ENCODE peak calls at places on chromosomes 16 and 17, in seven cellular contexts. P is colonic mucosa; G is CD8-positive, alpha-beta memory T cell; I is uterus; H is naive thymus-derived CD4-positive, alpha-beta T cell; K is neuronal stem cell; X is right atrium auricular region. S is an unnamed sample.

GRCh38 chr16:10871157-10871991 is 5.6 kb upstream of the CIITA start:
- DNase-seq in I (peak; percentile 50), K (no peak), G (peak; percentile 71), P (peak; percentile 92), H (no peak), X (no peak), S (peak; percentile 22)

GRCh38 chr16:82651921-82652601 is 25.3 kb downstream of the CDH13 start:
- DNase-seq in G (no peak), X (no peak), I (no peak), H (no peak), P (no peak), K (no peak), S (peak; percentile 57)

GRCh38 chr16:31880322-31880979 is 6.8 kb downstream of the ZNF267 start:
- DNase-seq in K (no peak), I (no peak), H (no peak), P (no peak), X (no peak), G (peak; percentile 59), S (peak; percentile 82)

GRCh38 chr16:89924298-89924924 is 1.3 kb downstream of the TUBB3 start:
- DNase-seq in X (no peak), H (peak; percentile 49), K (peak; percentile 94), G (peak; percentile 63), P (no peak), I (no peak), S (peak; percentile 45)

GRCh38 chr17:47275245-47275984 is 21.8 kb downstream of the ITGB3 start:
- DNase-seq in I (peak; percentile 97), G (no peak), K (peak; percentile 36), X (peak; percentile 80), H (no peak), P (peak; percentile 75), S (peak; percentile 92)

GRCh38 chr17:57860414-57860999 is 10.7 kb upstream of the MRPS23 start:
- DNase-seq in H (no peak), K (no peak), I (peak; percentile 18), G (no peak), P (no peak), X (no peak), S (no peak)

GRCh38 chr17:76385892-76386786 is 1.7 kb downstream of the SPHK1 start:
- DNase-seq in P (peak; percentile 90), X (peak; percentile 87), H (peak; percentile 82), K (peak; percentile 68), G (peak; percentile 86), I (peak; percentile 69), S (peak; percentile 82)

GRCh38 chr17:74545456-74546230 is at the start of gene CD300C:
- DNase-seq in G (no peak), X (no peak), K (no peak), I (no peak), P (peak; percentile 25), H (no peak), S (no peak)

GRCh38 chr17:30021708-30022317 is 80.4 kb downstream of the EFCAB5 start:
- DNase-seq in H (peak; percentile 61), X (no peak), I (no peak), K (peak; percentile 40), P (peak; percentile 32), G (no peak), S (peak; percentile 61)

GRCh38 chr16:14454391-14454790 is 175.7 kb downstream of the PARN start:
- DNase-seq in H (no peak), X (no peak), P (no peak), I (no peak), G (no peak), K (no peak), S (peak; percentile 6)

GRCh38 chr16:71327720-71328119 is 30.8 kb upstream of the CALB2 start:
- DNase-seq in H (no peak), G (no peak), K (no peak), X (no peak), P (no peak), I (no peak), S (no peak)

GRCh38 chr16:57007530-57007929 is 18.2 kb downstream of the NLRC5 start:
- DNase-seq in I (no peak), K (no peak), G (no peak), P (no peak), X (no peak), H (no peak), S (no peak)

GRCh38 chr17:45410144-45411091 is 22.3 kb downstream of the ARHGAP27 start:
- DNase-seq in G (peak; percentile 70), K (no peak), X (no peak), P (peak; percentile 43), H (peak; percentile 65), I (no peak), S (no peak)

GRCh38 chr17:3572231-3572630 is 14.6 kb upstream of the TRPV3 start:
- DNase-seq in K (no peak), I (no peak), H (no peak), X (no peak), P (no peak), G (peak; percentile 27), S (no peak)

GRCh38 chr17:9079461-9080103 is 58.3 kb downstream of the NTN1 start:
- DNase-seq in H (peak; percentile 17), I (no peak), G (peak; percentile 43), P (no peak), K (no peak), X (no peak), S (no peak)

GRCh38 chr16:15952265-15952711 is 2.9 kb downstream of the ABCC1 start:
- DNase-seq in I (no peak), G (no peak), X (no peak), P (no peak), K (no peak), H (no peak), S (no peak)

GRCh38 chr16:19118938-19119431 is 5.2 kb downstream of the ITPRIPL2 start:
- DNase-seq in G (no peak), P (no peak), I (peak; percentile 78), H (no peak), X (peak; percentile 77), K (no peak), S (peak; percentile 97)

GRCh38 chr16:16861546-16861945 is 482.6 kb downstream of the NPIPA7 start:
- DNase-seq in H (peak; percentile 60), P (peak; percentile 52), X (no peak), K (peak; percentile 55), G (peak; percentile 63), I (no peak), S (peak; percentile 19)

GRCh38 chr16:66426112-66427035 is 721 bp upstream of the BEAN1 start:
- DNase-seq in X (no peak), H (no peak), P (no peak), G (no peak), I (no peak), K (no peak), S (no peak)

GRCh38 chr16:5560084-5560483 is 462.5 kb upstream of the EEF2KMT start:
- DNase-seq in X (no peak), K (no peak), G (no peak), P (no peak), I (no peak), H (no peak), S (no peak)

GRCh38 chr16:49972280-49972679 is 52.7 kb upstream of the CNEP1R1 start:
- DNase-seq in K (no peak), H (no peak), I (no peak), X (no peak), G (no peak), P (no peak), S (no peak)

GRCh38 chr16:53501216-53501859 is 1.7 kb downstream of the AKTIP start:
- DNase-seq in K (no peak), P (no peak), X (no peak), G (no peak), I (no peak), H (no peak), S (peak; percentile 56)
- H3K4me3 ChIP-seq in K (peak overlapping the region; percentile 9), P (peak overlapping the region; percentile 92), X (peak overlapping the region; percentile 74), G (peak overlapping the region; percentile 73), I (no peak overlapping the region), H (peak overlapping the region; percentile 58), S (peak overlapping the region; percentile 3)

GRCh38 chr17:81037026-81037782 is 2.3 kb downstream of the BAIAP2 start:
- DNase-seq in P (no peak), X (no peak), I (no peak), H (no peak), G (no peak), K (no peak), S (no peak)
- H3K4me3 ChIP-seq in P (no peak overlapping the region), X (no peak overlapping the region), I (no peak overlapping the region), H (no peak overlapping the region), G (no peak overlapping the region), K (no peak overlapping the region), S (no peak overlapping the region)

GRCh38 chr17:62822080-62822904 is 14.2 kb upstream of the MARCHF10 start:
- DNase-seq in P (no peak), G (no peak), X (peak; percentile 59), H (no peak), I (no peak), K (no peak), S (peak; percentile 59)

GRCh38 chr17:62821213-62822079 is 13.3 kb upstream of the MARCHF10 start:
- DNase-seq in K (no peak), P (no peak), G (no peak), I (no peak), X (peak; percentile 40), H (no peak), S (no peak)

GRCh38 chr17:62818491-62818890 is 10.4 kb upstream of the MARCHF10 start:
- DNase-seq in X (peak; percentile 18), K (no peak), G (no peak), H (no peak), P (no peak), I (no peak), S (no peak)

GRCh38 chr17:62816282-62816839 is 8.2 kb upstream of the MARCHF10 start:
- DNase-seq in G (no peak), K (no peak), X (no peak), H (no peak), I (no peak), P (no peak), S (no peak)

DNA sequence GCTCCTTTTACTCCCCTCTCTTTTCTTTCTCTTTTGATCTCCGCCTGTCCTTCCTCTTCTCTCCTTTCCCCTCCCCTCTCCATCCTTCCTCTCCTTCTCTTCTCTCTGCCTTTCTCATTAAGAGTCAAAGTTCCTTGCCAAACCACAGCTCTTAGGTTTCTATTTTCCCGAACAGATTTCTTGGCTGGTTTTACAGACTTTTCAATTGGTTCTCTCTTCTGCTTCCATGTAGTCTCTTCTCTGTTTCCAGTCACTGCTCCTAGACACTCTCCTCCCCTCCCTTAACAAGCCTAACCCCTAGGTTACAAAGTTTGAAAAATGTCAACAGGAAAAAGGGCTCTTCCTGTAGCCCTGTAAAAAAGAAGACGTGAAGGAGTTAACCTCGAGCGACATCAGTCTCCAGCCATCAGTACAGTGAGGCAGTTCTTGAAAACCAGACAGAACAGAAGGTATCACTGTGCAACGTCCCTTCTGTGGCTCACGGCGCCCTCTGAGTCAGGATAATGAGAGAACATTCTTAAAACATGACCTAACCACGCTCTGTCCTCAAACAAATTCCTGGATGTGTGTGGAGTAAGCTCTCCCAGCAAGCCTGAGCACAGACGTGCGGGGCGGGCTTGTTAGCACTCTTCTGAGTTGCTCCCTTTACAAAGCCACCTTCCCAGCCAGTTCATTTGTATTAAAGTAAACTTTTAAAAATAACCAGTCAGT is 11.6 kb upstream of the MARCHF10 start:
- DNase-seq in I (peak; percentile 58), X (peak; percentile 91), K (peak; percentile 45), H (no peak), G (no peak), P (no peak), S (peak; percentile 98)
- H3K4me3 ChIP-seq in I (no peak overlapping the region), X (no peak overlapping the region), K (no peak overlapping the region), H (no peak overlapping the region), G (no peak overlapping the region), P (no peak overlapping the region), S (peak overlapping the region; percentile 28)

DNA sequence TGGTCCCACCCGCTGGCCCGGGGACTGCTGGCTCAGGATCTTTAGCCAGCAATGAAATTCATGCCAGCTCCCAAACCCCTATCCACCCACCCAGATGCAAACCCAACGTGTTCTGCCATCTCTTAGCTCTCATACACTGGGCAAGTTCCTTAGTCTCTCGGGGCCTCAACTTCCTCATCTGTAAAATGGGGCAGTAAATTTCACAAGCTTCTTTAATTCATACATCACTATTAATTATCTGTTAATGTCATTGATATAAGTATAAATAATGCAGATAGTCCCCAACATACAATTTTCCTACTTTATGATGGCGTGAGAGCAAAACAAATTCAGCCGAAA is 398.7 kb downstream of the SOX9 start:
- DNase-seq in K (no peak), G (no peak), X (no peak), H (no peak), P (no peak), I (no peak), S (no peak)
- H3K4me3 ChIP-seq in K (no peak overlapping the region), G (no peak overlapping the region), X (no peak overlapping the region), H (no peak overlapping the region), P (no peak overlapping the region), I (no peak overlapping the region), S (no peak overlapping the region)

S was measured in fibroblast of villous mesenchyme.